ENCODE peak calls at places on chromosomes 7 and 10, in seven cellular contexts. V, K, I, E, N, C and O are unnamed samples.

GRCh38 chr10:72126184-72126871 is 38.0 kb upstream of the SPOCK2 start:
- DNase-seq in V (peak; percentile 4), K (no peak), I (peak; percentile 79), E (no peak), N (no peak), C (no peak), O (peak; percentile 33)

GRCh38 chr10:28800144-28800543 is 122.8 kb downstream of the BAMBI start:
- DNase-seq in V (no peak), K (no peak), I (no peak), E (no peak), N (no peak), C (no peak), O (no peak)

GRCh38 chr10:74189999-74190421 is 39.0 kb downstream of the ADK start:
- DNase-seq in V (peak; percentile 91), K (no peak), I (peak; percentile 93), E (no peak), N (no peak), C (peak; percentile 55), O (no peak)

GRCh38 chr10:113858541-113858940 is 4.1 kb downstream of the NHLRC2 start:
- DNase-seq in V (no peak), K (no peak), I (peak; percentile 37), E (no peak), N (no peak), C (no peak), O (no peak)

GRCh38 chr7:116455009-116455408 is 44.5 kb upstream of the CAV2 start:
- DNase-seq in V (no peak), K (no peak), I (peak; percentile 89), E (no peak), N (no peak), C (no peak), O (no peak)

GRCh38 chr7:113078321-113078720 is 8.3 kb downstream of the GPR85 start:
- DNase-seq in V (no peak), K (no peak), I (no peak), E (no peak), N (no peak), C (no peak), O (no peak)

GRCh38 chr7:138195207-138195606 is 118.9 kb downstream of the AKR1D1 start:
- DNase-seq in V (no peak), K (no peak), I (no peak), E (no peak), N (no peak), C (no peak), O (no peak)

GRCh38 chr10:32445036-32445435 is 904 bp upstream of the CCDC7 start:
- DNase-seq in V (no peak), K (no peak), I (peak; percentile 5), E (no peak), N (no peak), C (no peak), O (no peak)

GRCh38 chr7:85475071-85475470 is 288.2 kb upstream of the SEMA3D start:
- DNase-seq in V (no peak), K (no peak), I (no peak), E (no peak), N (no peak), C (no peak), O (no peak)

GRCh38 chr7:28349637-28350036 is 62.7 kb upstream of the CREB5 start:
- DNase-seq in V (no peak), K (no peak), I (peak; percentile 40), E (no peak), N (no peak), C (no peak), O (no peak)

GRCh38 chr7:157538735-157539134 is 201.9 kb downstream of the DNAJB6 start:
- DNase-seq in V (no peak), K (no peak), I (no peak), E (no peak), N (no peak), C (no peak), O (no peak)

GRCh38 chr7:55093674-55094073 is 74.9 kb downstream of the EGFR start:
- DNase-seq in V (no peak), K (no peak), I (no peak), E (no peak), N (no peak), C (no peak), O (no peak)

GRCh38 chr7:86653919-86654659 is 10.4 kb downstream of the GRM3 start:
- DNase-seq in V (no peak), K (peak; percentile 55), I (no peak), E (peak; percentile 14), N (no peak), C (no peak), O (peak; percentile 52)

GRCh38 chr10:69864321-69864720 is 62.6 kb downstream of the COL13A1 start:
- DNase-seq in V (no peak), K (no peak), I (peak; percentile 95), E (no peak), N (no peak), C (no peak), O (no peak)

GRCh38 chr10:126049741-126050140 is 153.4 kb downstream of the FANK1 start:
- DNase-seq in V (peak; percentile 63), K (no peak), I (peak; percentile 81), E (no peak), N (no peak), C (no peak), O (no peak)

GRCh38 chr7:31175672-31176071 is 123.6 kb downstream of the ADCYAP1R1 start:
- DNase-seq in V (no peak), K (no peak), I (no peak), E (peak; percentile 23), N (no peak), C (no peak), O (no peak)

GRCh38 chr7:47356261-47356660 is 225.7 kb downstream of the TNS3 start:
- DNase-seq in V (no peak), K (no peak), I (no peak), E (no peak), N (no peak), C (no peak), O (no peak)

GRCh38 chr10:45003432-45004000 is 2.8 kb downstream of the ZNF22 start:
- DNase-seq in V (no peak), K (no peak), I (no peak), E (no peak), N (no peak), C (no peak), O (no peak)

GRCh38 chr7:134022512-134022911 is 104.6 kb upstream of the LRGUK start:
- DNase-seq in V (no peak), K (no peak), I (no peak), E (no peak), N (no peak), C (no peak), O (no peak)